ENCODE peak calls at places on chromosomes 3 and 15, in four cellular contexts. S is left lung, D is stomach, R is Panc1. Z is an unnamed sample.

GRCh38 chr3:128149632-128150031 is 3.6 kb upstream of the EEFSEC start:
- DNase-seq in S (no peak), D (no peak), R (no peak), Z (no peak)

GRCh38 chr15:99732268-99732641 is 982 bp downstream of the LYSMD4 start:
- DNase-seq in S (no peak), D (no peak), R (no peak), Z (no peak)

GRCh38 chr15:68820205-68820588 is 498 bp downstream of the ANP32A start:
- DNase-seq in S (peak), D (peak), R (no peak), Z (no peak)

GRCh38 chr3:126781406-126781805 is 77.4 kb downstream of the CHCHD6 start:
- DNase-seq in S (no peak), D (no peak), R (no peak), Z (no peak)

GRCh38 chr15:77869021-77869895 is 208.3 kb downstream of the TBC1D2B start:
- DNase-seq in S (peak), D (no peak), R (no peak), Z (no peak)

GRCh38 chr3:111739241-111739952 is 119.7 kb upstream of the PHLDB2 start:
- DNase-seq in S (no peak), D (peak), R (no peak), Z (no peak)

GRCh38 chr3:52286777-52287110 is 884 bp upstream of the GLYCTK start:
- DNase-seq in S (peak), D (no peak), R (no peak), Z (no peak)

GRCh38 chr3:150544040-150544439 is 2.3 kb downstream of the SERP1 start:
- DNase-seq in S (no peak), D (no peak), R (no peak), Z (no peak)

GRCh38 chr15:38685686-38686339 is 121.2 kb upstream of the RASGRP1 start:
- DNase-seq in S (no peak), D (no peak), R (no peak), Z (no peak)